ENCODE peak calls at places on chromosomes 2 and 18, in four cellular contexts. Y is MM.1S, A is GM23248, W is PC-3. P is an unnamed sample.
A peak's percentile ranks its signal among the peaks of the same experiment; 100 is the strongest.

GRCh38 chr2:181234429-181235410 is 222.5 kb upstream of the ITGA4 start:
- DNase-seq in Y (no peak), A (no peak), W (no peak), P (no peak)

GRCh38 chr2:156565066-156565710 is 129.0 kb downstream of the GPD2 start:
- DNase-seq in Y (no peak), A (peak; percentile 90), W (peak; percentile 12), P (peak; percentile 69)

GRCh38 chr2:73762571-73762970 is 17.3 kb downstream of the DUSP11 start:
- DNase-seq in Y (no peak), A (no peak), W (no peak), P (no peak)

GRCh38 chr2:62931536-62931935 is 119.1 kb upstream of the OTX1 start:
- DNase-seq in Y (no peak), A (peak; percentile 25), W (peak; percentile 36), P (no peak)

GRCh38 chr18:2655954-2656236 is 369 bp downstream of the SMCHD1 start:
- DNase-seq in Y (no peak), A (no peak), W (no peak), P (no peak)

GRCh38 chr2:126655500-126656310 is at the start of gene GYPC:
- DNase-seq in Y (peak; percentile 54), A (peak; percentile 78), W (no peak), P (peak; percentile 72)

GRCh38 chr18:62301322-62301721 is 23.8 kb upstream of the TNFRSF11A start:
- DNase-seq in Y (no peak), A (no peak), W (no peak), P (no peak)

GRCh38 chr2:51027968-51028367 is 4.0 kb downstream of the NRXN1 start:
- DNase-seq in Y (no peak), A (no peak), W (no peak), P (no peak)

GRCh38 chr2:202883987-202884675 is 12.6 kb upstream of the ICA1L start:
- DNase-seq in Y (no peak), A (peak; percentile 30), W (no peak), P (no peak)

GRCh38 chr18:8987250-8987649 is 115.2 kb upstream of the NDUFV2 start:
- DNase-seq in Y (no peak), A (peak; percentile 86), W (no peak), P (no peak)

GRCh38 chr2:238652053-238652770 is 195.7 kb upstream of the TWIST2 start:
- DNase-seq in Y (no peak), A (no peak), W (no peak), P (no peak)

GRCh38 chr2:203025592-203025991 is 10.9 kb downstream of the NBEAL1 start:
- DNase-seq in Y (no peak), A (peak; percentile 45), W (peak; percentile 26), P (no peak)

GRCh38 chr18:58013241-58014211 is 30.5 kb upstream of the NEDD4L start:
- DNase-seq in Y (no peak), A (peak; percentile 55), W (peak; percentile 93), P (no peak)

GRCh38 chr2:225765845-225766244 is 366.3 kb downstream of the NYAP2 start:
- DNase-seq in Y (no peak), A (no peak), W (no peak), P (no peak)

GRCh38 chr18:11037841-11038240 is 111.5 kb downstream of the PIEZO2 start:
- DNase-seq in Y (no peak), A (no peak), W (no peak), P (no peak)

GRCh38 chr2:161170917-161171594 is 10.8 kb downstream of the TANK start:
- DNase-seq in Y (no peak), A (peak; percentile 50), W (no peak), P (no peak)

GRCh38 chr2:143891879-143892308 is 628.0 kb downstream of the ZEB2 start:
- DNase-seq in Y (no peak), A (no peak), W (no peak), P (peak; percentile 90)

GRCh38 chr18:3514312-3515216 is 64.6 kb downstream of the TGIF1 start:
- DNase-seq in Y (no peak), A (peak; percentile 39), W (peak; percentile 82), P (no peak)

GRCh38 chr18:34730774-34731173 is 20.7 kb downstream of the DTNA start:
- DNase-seq in Y (no peak), A (no peak), W (no peak), P (no peak)
- H3K27ac ChIP-seq in Y (no peak overlapping the region), A (no peak overlapping the region), W (no peak overlapping the region), P (no peak overlapping the region)

GRCh38 chr2:152445375-152445774 is 110.4 kb downstream of the FMNL2 start:
- DNase-seq in Y (no peak), A (no peak), W (no peak), P (no peak)
- H3F3A ChIP-seq in Y (no peaks in the 10 kb centered on the region), A (peaks cover 31% of the 10 kb centered on the region), W (peaks cover 7% of the 10 kb centered on the region), P (no peaks in the 10 kb centered on the region)

DNA sequence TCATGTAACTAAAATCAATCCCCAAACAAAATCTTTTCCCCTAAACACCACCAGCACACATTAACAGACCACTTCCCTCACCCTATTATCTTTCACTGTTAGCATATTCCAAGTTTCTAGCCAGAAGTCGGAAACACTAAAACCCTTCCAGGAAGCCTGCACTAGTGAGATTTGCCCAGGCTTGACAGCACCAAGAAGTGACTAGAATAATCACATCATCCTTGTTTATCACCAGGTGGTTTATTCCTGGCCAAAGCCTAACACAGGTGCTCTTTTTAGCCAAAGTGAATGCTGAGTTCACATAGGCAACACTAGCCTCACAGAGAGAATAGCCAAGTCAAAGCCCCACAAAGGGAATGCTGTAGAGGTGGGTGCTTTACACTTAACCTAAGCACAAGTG is 221.2 kb upstream of the HNRNPA3 start:
- DNase-seq in Y (no peak), A (no peak), W (no peak), P (no peak)
- H2AFZ ChIP-seq in Y (no peak overlapping the region), A (no peak overlapping the region), W (no peak overlapping the region), P (no peak overlapping the region)

GRCh38 chr2:7796200-7796563 is 879.0 kb downstream of the RNF144A start:
- DNase-seq in Y (no peak), A (no peak), W (no peak), P (no peak)

GRCh38 chr2:7794916-7795315 is 877.7 kb downstream of the RNF144A start:
- DNase-seq in Y (no peak), A (no peak), W (no peak), P (no peak)

GRCh38 chr2:7792031-7792651 is 874.9 kb downstream of the RNF144A start:
- DNase-seq in Y (no peak), A (no peak), W (peak; percentile 73), P (no peak)

GRCh38 chr2:7801212-7801611 is 880.6 kb upstream of the ID2 start:
- DNase-seq in Y (no peak), A (no peak), W (no peak), P (no peak)

DNA sequence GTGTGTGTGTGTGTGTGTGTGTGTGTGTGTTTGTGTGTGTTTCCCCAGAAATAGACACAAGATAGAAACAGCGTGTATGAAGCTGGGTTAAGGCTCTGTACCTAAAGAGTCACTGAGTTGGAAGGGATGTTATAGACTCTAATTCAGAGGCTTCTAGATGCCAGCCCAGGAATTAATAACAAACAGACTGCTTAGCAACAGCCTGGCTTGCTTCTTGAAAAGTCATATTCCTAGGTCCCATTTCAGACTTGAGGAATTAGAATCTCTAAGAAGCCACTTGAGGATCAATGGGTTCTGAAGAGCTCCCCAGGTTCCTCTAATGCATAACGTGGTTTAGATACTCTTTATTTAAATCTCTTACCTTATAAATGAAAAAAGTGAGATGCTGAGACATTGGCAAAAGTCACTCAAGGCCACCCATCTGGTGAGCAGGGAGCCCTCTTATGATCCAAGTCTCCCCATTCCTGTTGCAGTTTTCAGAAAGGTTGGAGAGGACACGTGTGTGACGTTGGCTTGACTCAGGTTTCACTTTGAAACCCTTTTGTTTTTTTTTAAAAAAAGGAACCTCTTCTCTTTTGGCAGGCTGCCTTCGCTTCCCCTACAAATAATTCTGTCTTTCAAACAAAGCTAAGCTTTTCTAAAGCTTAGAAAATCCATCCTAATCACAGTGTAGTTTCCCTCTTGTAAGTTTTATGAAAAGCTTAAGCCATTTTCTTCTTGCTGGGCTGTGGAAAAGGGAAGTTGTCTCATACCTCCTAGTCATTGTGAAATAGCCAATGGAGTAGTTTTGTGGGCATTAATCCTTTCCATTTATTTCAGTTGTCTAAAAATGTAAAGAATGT is 878.4 kb downstream of the RNF144A start:
- DNase-seq in Y (no peak), A (peak; percentile 45), W (no peak), P (peak; percentile 17)
- H3K27ac ChIP-seq in Y (no peak overlapping the region), A (no peak overlapping the region), W (no peak overlapping the region), P (peak overlapping the region; percentile 27)

GRCh38 chr2:57602738-57603137 is 443.9 kb upstream of the VRK2 start:
- DNase-seq in Y (no peak), A (no peak), W (no peak), P (no peak)
- H3F3A ChIP-seq in Y (no peaks in the 10 kb centered on the region), A (no peaks in the 10 kb centered on the region), W (no peaks in the 10 kb centered on the region), P (no peaks in the 10 kb centered on the region)

GRCh38 chr2:152255918-152256317 is 79.1 kb upstream of the FMNL2 start:
- DNase-seq in Y (no peak), A (no peak), W (no peak), P (no peak)
- H2AFZ ChIP-seq in Y (no peak overlapping the region), A (no peak overlapping the region), W (no peak overlapping the region), P (peak overlapping the region; percentile 14)